ENCODE peak calls at places on chromosome 17, in seven cellular contexts. One of them, this sample, is unnamed. For H3K36me3, the result is how much of the 10 kb centered on the place peaks cover.

GRCh38 chr17:65181237-65182061 is 44.3 kb downstream of the RGS9 start:
- DNase-seq in breast epithelium: no peak
- DNase-seq in heart left ventricle: no peak
- DNase-seq in A673: no peak
- DNase-seq in GM23248: no peak
- DNase-seq in mesenchymal stem cell: no peak
- DNase-seq in adrenal gland: no peak
- DNase-seq in this sample: no peak

GRCh38 chr17:6482105-6482455 is 37.8 kb downstream of the PIMREG start:
- DNase-seq in GM23248: no peak
- DNase-seq in A673: no peak
- DNase-seq in heart left ventricle: no peak
- DNase-seq in adrenal gland: no peak
- DNase-seq in breast epithelium: no peak
- DNase-seq in mesenchymal stem cell: no peak
- DNase-seq in this sample: no peak

GRCh38 chr17:67982034-67982640 is 14.1 kb downstream of the C17orf58 start:
- DNase-seq in adrenal gland: no peak
- DNase-seq in heart left ventricle: no peak
- DNase-seq in mesenchymal stem cell: peak
- DNase-seq in breast epithelium: no peak
- DNase-seq in GM23248: no peak
- DNase-seq in A673: no peak
- DNase-seq in this sample: no peak

GRCh38 chr17:77394540-77395295 is 253.9 kb downstream of the SEC14L1 start:
- DNase-seq in mesenchymal stem cell: no peak
- DNase-seq in breast epithelium: peak
- DNase-seq in adrenal gland: peak
- DNase-seq in heart left ventricle: no peak
- DNase-seq in A673: no peak
- DNase-seq in GM23248: no peak
- DNase-seq in this sample: no peak

GRCh38 chr17:40458001-40458791 is 14.9 kb downstream of the IGFBP4 start:
- DNase-seq in heart left ventricle: no peak
- DNase-seq in A673: no peak
- DNase-seq in GM23248: peak
- DNase-seq in breast epithelium: no peak
- DNase-seq in mesenchymal stem cell: no peak
- DNase-seq in adrenal gland: no peak
- DNase-seq in this sample: peak

GRCh38 chr17:67558740-67559380 is 158.9 kb upstream of the NOL11 start:
- DNase-seq in heart left ventricle: no peak
- DNase-seq in GM23248: peak
- DNase-seq in A673: no peak
- DNase-seq in adrenal gland: peak
- DNase-seq in mesenchymal stem cell: peak
- DNase-seq in breast epithelium: no peak
- DNase-seq in this sample: no peak

GRCh38 chr17:31825961-31826691 is 32.9 kb downstream of the COPRS start:
- DNase-seq in A673: no peak
- DNase-seq in GM23248: peak
- DNase-seq in mesenchymal stem cell: no peak
- DNase-seq in breast epithelium: no peak
- DNase-seq in adrenal gland: no peak
- DNase-seq in heart left ventricle: no peak
- DNase-seq in this sample: peak

GRCh38 chr17:33725675-33726271 is 432.7 kb upstream of the ASIC2 start:
- DNase-seq in breast epithelium: no peak
- DNase-seq in A673: peak
- DNase-seq in GM23248: peak
- DNase-seq in heart left ventricle: no peak
- DNase-seq in adrenal gland: peak
- DNase-seq in mesenchymal stem cell: peak
- DNase-seq in this sample: peak

GRCh38 chr17:73278465-73279453 is 17.1 kb upstream of the CPSF4L start:
- DNase-seq in mesenchymal stem cell: no peak
- DNase-seq in A673: peak
- DNase-seq in heart left ventricle: peak
- DNase-seq in breast epithelium: no peak
- DNase-seq in GM23248: peak
- DNase-seq in adrenal gland: peak
- DNase-seq in this sample: peak

DNA sequence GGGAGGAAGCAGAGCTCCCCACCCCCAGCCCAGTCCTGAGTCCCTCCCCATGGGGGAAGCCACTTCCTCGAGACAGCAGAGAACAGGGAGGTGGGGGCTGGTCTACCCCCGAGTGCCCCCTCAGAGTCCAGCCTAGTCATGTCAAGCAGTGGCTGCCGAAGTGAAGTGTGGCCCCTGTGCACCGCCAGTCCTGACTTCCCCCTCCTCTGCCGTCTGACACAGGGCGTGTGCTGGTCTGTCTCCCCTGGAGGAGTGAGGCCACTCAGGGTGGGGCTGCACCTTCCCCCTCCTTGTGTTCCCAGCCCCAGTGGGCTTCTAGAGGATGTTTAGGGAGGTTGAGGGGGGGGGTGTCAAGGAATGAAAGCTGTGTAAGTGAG is 46.9 kb downstream of the MRC2 start:
- DNase-seq in A673: no peak
- DNase-seq in heart left ventricle: no peak
- DNase-seq in GM23248: no peak
- DNase-seq in breast epithelium: no peak
- DNase-seq in mesenchymal stem cell: no peak
- DNase-seq in adrenal gland: no peak
- DNase-seq in this sample: no peak
- H3K4me3 ChIP-seq in A673: no peak
- H3K4me3 ChIP-seq in heart left ventricle: no peak
- H3K4me3 ChIP-seq in GM23248: no peak
- H3K4me3 ChIP-seq in breast epithelium: no peak
- H3K4me3 ChIP-seq in mesenchymal stem cell: no peak
- H3K4me3 ChIP-seq in adrenal gland: no peak
- H3K4me3 ChIP-seq in this sample: no peak

GRCh38 chr17:62599964-62600657 is 27.4 kb upstream of the MRC2 start:
- DNase-seq in GM23248: no peak
- DNase-seq in breast epithelium: no peak
- DNase-seq in mesenchymal stem cell: no peak
- DNase-seq in A673: no peak
- DNase-seq in adrenal gland: no peak
- DNase-seq in heart left ventricle: no peak
- DNase-seq in this sample: no peak

GRCh38 chr17:62596662-62597061 is 30.8 kb upstream of the MRC2 start:
- DNase-seq in GM23248: no peak
- DNase-seq in mesenchymal stem cell: no peak
- DNase-seq in A673: no peak
- DNase-seq in heart left ventricle: no peak
- DNase-seq in breast epithelium: no peak
- DNase-seq in adrenal gland: no peak
- DNase-seq in this sample: no peak

GRCh38 chr17:62597150-62597549 is 30.3 kb upstream of the MRC2 start:
- DNase-seq in mesenchymal stem cell: no peak
- DNase-seq in adrenal gland: no peak
- DNase-seq in breast epithelium: no peak
- DNase-seq in heart left ventricle: no peak
- DNase-seq in GM23248: no peak
- DNase-seq in A673: no peak
- DNase-seq in this sample: no peak

GRCh38 chr17:62595484-62595883 is 32.0 kb upstream of the MRC2 start:
- DNase-seq in heart left ventricle: no peak
- DNase-seq in adrenal gland: no peak
- DNase-seq in mesenchymal stem cell: no peak
- DNase-seq in breast epithelium: no peak
- DNase-seq in A673: no peak
- DNase-seq in GM23248: no peak
- DNase-seq in this sample: no peak

DNA sequence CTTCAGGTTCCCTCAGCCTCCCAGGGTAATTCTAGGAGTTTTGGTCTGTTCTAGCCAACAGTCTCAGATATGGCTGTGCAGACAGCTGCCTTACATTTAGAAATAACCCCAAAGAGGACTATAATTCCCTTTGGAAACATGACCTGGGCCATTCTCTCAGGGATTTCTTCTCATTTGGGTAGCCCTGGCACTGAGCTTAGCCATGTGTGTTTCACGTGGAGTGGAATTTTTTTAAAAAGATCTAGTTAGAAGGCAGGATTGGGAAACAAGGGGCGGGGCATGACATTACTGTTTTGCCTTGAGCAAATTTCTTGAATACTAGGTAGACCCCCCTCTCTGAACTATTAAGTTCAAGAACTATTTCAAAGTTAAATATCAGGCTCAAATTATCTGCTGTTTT is 29.6 kb upstream of the MRC2 start:
- DNase-seq in mesenchymal stem cell: peak
- DNase-seq in GM23248: peak
- DNase-seq in adrenal gland: peak
- DNase-seq in A673: no peak
- DNase-seq in heart left ventricle: no peak
- DNase-seq in breast epithelium: no peak
- DNase-seq in this sample: no peak
- H3K36me3 ChIP-seq in mesenchymal stem cell: half or more
- H3K36me3 ChIP-seq in GM23248: under half
- H3K36me3 ChIP-seq in adrenal gland: half or more
- H3K36me3 ChIP-seq in A673: under half
- H3K36me3 ChIP-seq in heart left ventricle: under half
- H3K36me3 ChIP-seq in breast epithelium: under half
- H3K36me3 ChIP-seq in this sample: half or more

DNA sequence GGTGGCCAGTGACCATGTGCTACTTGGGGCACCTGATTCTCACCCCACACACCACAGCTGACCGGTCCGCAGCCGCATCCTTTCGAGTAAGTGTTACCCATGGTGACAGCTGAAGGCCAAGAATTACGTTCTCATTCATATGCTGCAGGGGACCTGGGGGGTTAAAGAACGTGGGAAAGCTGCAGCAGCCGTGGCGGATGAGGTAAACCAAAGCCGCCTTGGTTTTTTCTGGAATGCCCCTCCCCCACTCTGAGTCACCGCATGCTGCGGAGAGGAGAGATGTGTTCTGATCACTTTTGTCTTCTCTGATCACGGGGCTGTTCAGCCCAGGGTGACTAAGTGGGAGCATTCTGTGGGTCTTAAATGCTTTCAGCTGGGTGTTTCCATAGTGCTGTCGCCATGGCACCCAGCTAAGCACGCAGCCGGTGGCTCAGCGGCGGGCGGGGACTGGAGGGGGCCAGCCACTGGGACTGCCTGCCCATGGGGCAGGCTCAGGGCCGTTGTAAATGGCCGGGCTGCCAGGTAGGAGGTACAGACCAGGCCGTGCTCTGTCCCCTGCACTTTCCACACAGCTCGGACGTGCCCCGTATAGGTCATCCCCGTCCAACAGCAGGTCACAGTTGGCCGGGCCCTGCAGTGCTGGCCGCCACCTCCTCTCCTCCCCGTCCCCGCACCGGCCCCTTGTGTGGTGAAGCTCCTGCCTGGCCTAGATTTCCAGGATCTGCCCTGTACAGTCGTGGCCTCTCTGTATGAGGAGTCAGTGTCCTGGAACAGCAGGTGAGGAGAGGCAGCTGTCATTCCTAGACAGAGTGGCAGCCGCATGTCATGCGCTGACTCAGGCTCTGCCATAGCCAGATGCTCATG is 60.0 kb downstream of the BAIAP2 start:
- DNase-seq in mesenchymal stem cell: peak
- DNase-seq in breast epithelium: peak
- DNase-seq in A673: peak
- DNase-seq in GM23248: peak
- DNase-seq in adrenal gland: peak
- DNase-seq in heart left ventricle: peak
- DNase-seq in this sample: peak
- H3K4me3 ChIP-seq in mesenchymal stem cell: peak
- H3K4me3 ChIP-seq in breast epithelium: peak
- H3K4me3 ChIP-seq in A673: no peak
- H3K4me3 ChIP-seq in GM23248: peak
- H3K4me3 ChIP-seq in adrenal gland: no peak
- H3K4me3 ChIP-seq in heart left ventricle: no peak
- H3K4me3 ChIP-seq in this sample: no peak

DNA sequence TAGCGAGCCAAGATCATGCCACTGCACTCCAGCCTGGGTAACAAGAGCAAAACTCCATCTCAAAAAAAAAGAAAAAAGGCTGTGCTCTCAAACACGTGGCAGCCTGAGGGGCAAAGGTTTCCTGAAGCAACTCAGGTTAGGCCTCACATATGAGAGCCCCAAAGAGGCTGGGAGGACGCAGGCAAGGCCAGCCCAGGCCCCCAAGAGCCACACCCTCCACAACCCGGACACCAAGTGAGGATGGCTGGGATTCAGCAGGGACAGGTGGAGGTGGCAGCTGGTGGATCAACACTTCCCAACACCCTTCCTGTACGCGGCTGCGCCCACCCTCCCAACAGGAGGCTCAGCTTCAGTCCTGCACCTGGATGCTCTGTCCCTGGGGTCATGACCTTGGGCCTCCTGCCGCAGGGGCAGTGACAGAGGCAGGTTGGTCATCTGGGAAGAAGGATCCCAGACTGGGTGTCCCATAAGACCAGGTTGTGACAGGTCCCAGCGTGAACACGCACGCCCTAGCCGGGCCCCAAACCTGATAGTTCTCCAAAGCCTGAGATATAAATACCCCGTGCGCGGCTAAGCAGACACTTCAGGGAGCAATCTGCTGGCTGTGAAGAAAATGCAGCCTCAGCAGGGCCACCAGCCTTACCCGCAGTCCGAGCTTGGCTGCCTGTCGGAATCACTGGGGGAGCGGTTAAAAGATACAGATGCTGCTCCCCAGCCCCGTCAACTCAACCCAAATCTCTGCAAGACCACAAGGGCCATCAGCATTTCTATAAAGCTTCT is 78.1 kb downstream of the TIMM22 start:
- DNase-seq in breast epithelium: no peak
- DNase-seq in GM23248: no peak
- DNase-seq in mesenchymal stem cell: no peak
- DNase-seq in adrenal gland: no peak
- DNase-seq in heart left ventricle: peak
- DNase-seq in A673: no peak
- DNase-seq in this sample: no peak
- H3K36me3 ChIP-seq in breast epithelium: under half
- H3K36me3 ChIP-seq in GM23248: under half
- H3K36me3 ChIP-seq in mesenchymal stem cell: half or more
- H3K36me3 ChIP-seq in adrenal gland: under half
- H3K36me3 ChIP-seq in heart left ventricle: under half
- H3K36me3 ChIP-seq in A673: under half
- H3K36me3 ChIP-seq in this sample: under half

GRCh38 chr17:70658324-70658723 is 489.0 kb downstream of the KCNJ2 start:
- DNase-seq in heart left ventricle: no peak
- DNase-seq in GM23248: no peak
- DNase-seq in mesenchymal stem cell: no peak
- DNase-seq in adrenal gland: no peak
- DNase-seq in A673: no peak
- DNase-seq in breast epithelium: no peak
- DNase-seq in this sample: no peak
- H3K4me3 ChIP-seq in heart left ventricle: no peak
- H3K4me3 ChIP-seq in GM23248: no peak
- H3K4me3 ChIP-seq in mesenchymal stem cell: no peak
- H3K4me3 ChIP-seq in adrenal gland: no peak
- H3K4me3 ChIP-seq in A673: no peak
- H3K4me3 ChIP-seq in breast epithelium: no peak
- H3K4me3 ChIP-seq in this sample: no peak

DNA sequence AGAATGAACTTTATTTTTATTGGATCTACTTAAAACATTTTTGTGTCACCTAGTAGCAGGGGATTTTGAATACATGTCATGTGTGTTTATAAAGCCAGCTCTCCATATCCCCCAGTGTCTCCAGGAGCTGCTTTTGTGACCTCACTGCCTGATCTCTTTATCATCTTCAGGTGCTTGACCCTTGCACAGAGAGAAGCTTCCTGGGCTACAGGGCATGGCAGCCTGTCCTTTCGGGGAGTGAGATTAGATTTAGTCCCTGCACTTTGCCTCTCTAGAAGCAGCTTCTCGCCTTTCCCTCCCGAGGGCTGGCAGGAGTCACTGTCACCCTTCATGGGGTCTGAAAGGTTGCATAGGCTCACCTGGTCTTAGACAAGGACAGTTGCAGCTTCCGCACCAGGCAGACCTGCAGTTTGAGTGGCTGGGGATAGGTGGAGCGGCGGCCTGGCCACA is 42.7 kb downstream of the PGS1 start:
- DNase-seq in GM23248: no peak
- DNase-seq in heart left ventricle: no peak
- DNase-seq in A673: no peak
- DNase-seq in breast epithelium: no peak
- DNase-seq in adrenal gland: no peak
- DNase-seq in mesenchymal stem cell: no peak
- DNase-seq in this sample: no peak
- H3K36me3 ChIP-seq in GM23248: under half
- H3K36me3 ChIP-seq in heart left ventricle: under half
- H3K36me3 ChIP-seq in A673: under half
- H3K36me3 ChIP-seq in breast epithelium: under half
- H3K36me3 ChIP-seq in adrenal gland: half or more
- H3K36me3 ChIP-seq in mesenchymal stem cell: half or more
- H3K36me3 ChIP-seq in this sample: under half